ENCODE peak calls at places on chromosomes 2 and 18, in five cellular contexts. Q, E, L, W and T are unnamed samples.

GRCh38 chr2:162716122-162716521 is 122.4 kb downstream of the KCNH7 start:
- DNase-seq in L (no peak), E (no peak), Q (no peak), W (no peak), T (no peak)

GRCh38 chr2:155223781-155224406 is 525.4 kb downstream of the KCNJ3 start:
- DNase-seq in Q (no peak), E (peak), W (no peak), L (peak), T (no peak)

GRCh38 chr2:171824086-171824485 is 70.0 kb downstream of the SLC25A12 start:
- DNase-seq in L (no peak), W (no peak), Q (no peak), E (no peak), T (no peak)

GRCh38 chr18:76662621-76663020 is 159.7 kb upstream of the ZNF236 start:
- DNase-seq in L (no peak), Q (no peak), E (no peak), W (no peak), T (no peak)

GRCh38 chr2:529425-529824 is 147.8 kb downstream of the TMEM18 start:
- DNase-seq in E (peak), L (peak), Q (no peak), W (no peak), T (peak)

GRCh38 chr2:72146357-72147302 is 1.0 kb downstream of the CYP26B1 start:
- DNase-seq in Q (no peak), W (no peak), E (peak), L (no peak), T (no peak)

GRCh38 chr2:39150102-39150562 is 29.3 kb upstream of the SOS1 start:
- DNase-seq in E (no peak), W (no peak), L (no peak), Q (no peak), T (no peak)

GRCh38 chr2:156455366-156455975 is 19.3 kb downstream of the GPD2 start:
- DNase-seq in L (no peak), W (no peak), Q (no peak), E (no peak), T (no peak)

GRCh38 chr2:149488719-149489440 is 98.7 kb downstream of the MMADHC start:
- DNase-seq in W (no peak), E (no peak), L (no peak), Q (no peak), T (no peak)

GRCh38 chr2:197031805-197032204 is 105.3 kb upstream of the PGAP1 start:
- DNase-seq in L (no peak), W (no peak), E (no peak), Q (no peak), T (no peak)

GRCh38 chr2:2824588-2824987 is 493.5 kb upstream of the MYT1L start:
- DNase-seq in E (no peak), L (no peak), W (no peak), Q (no peak), T (no peak)

GRCh38 chr18:75247601-75248421 is 37.2 kb downstream of the TSHZ1 start:
- DNase-seq in L (peak), E (no peak), W (no peak), Q (no peak), T (no peak)

GRCh38 chr2:69514406-69514805 is 77.2 kb upstream of the NFU1 start:
- DNase-seq in Q (no peak), E (no peak), W (no peak), L (no peak), T (no peak)

GRCh38 chr18:36297419-36298112 is at the start of gene FHOD3:
- DNase-seq in E (peak), Q (no peak), W (peak), L (no peak), T (peak)
- TF ChIP-seq FOXM1 in E (no peak), Q (no peak), W (no peak), L (no peak), T (no peak)

GRCh38 chr2:19879115-19879514 is 22.7 kb downstream of the TTC32 start:
- DNase-seq in Q (no peak), L (no peak), E (no peak), W (no peak), T (no peak)
- TF ChIP-seq FOXM1 in Q (no peak), L (no peak), E (no peak), W (no peak), T (no peak)

DNA sequence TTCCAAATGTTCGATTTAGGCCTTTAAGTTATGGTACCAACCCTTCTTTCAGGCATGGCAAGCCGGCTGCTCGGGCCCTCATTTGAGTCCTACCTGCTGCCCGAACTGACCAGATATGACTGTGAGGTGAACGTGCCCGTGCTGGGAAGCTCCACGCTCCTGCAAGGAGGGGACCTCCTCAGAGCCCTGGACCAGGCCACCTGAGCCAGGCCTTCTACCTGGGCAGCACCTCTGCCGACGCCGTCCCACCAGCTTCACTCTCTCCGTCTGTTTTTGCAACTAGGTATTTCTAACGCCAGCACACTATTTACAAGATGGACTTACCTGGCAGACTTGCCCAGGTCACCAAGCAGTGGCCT is 87.2 kb downstream of the EPAS1 start:
- DNase-seq in W (no peak), E (no peak), L (no peak), Q (no peak), T (no peak)
- TF ChIP-seq FOXM1 in W (no peak), E (no peak), L (no peak), Q (no peak), T (no peak)

GRCh38 chr2:66661253-66662173 is 226.6 kb downstream of the MEIS1 start:
- DNase-seq in Q (no peak), W (no peak), L (no peak), E (no peak), T (no peak)
- TF ChIP-seq FOXM1 in Q (no peak), W (no peak), L (no peak), E (no peak), T (no peak)

GRCh38 chr18:37566479-37567060 is 972 bp upstream of the CELF4 start:
- DNase-seq in E (peak), L (no peak), W (no peak), Q (no peak), T (no peak)
- TF ChIP-seq FOXM1 in E (no peak), L (no peak), W (no peak), Q (no peak), T (no peak)

GRCh38 chr2:62200291-62200841 is 4.5 kb downstream of the B3GNT2 start:
- DNase-seq in W (no peak), Q (no peak), E (no peak), L (no peak), T (no peak)
- TF ChIP-seq FOXM1 in W (no peak), Q (peak), E (no peak), L (no peak), T (no peak)

GRCh38 chr2:48722391-48722790 is 33.1 kb downstream of the LHCGR start:
- DNase-seq in L (no peak), W (no peak), E (no peak), Q (no peak), T (no peak)

GRCh38 chr2:48725696-48726494 is 29.6 kb downstream of the LHCGR start:
- DNase-seq in E (no peak), W (no peak), Q (no peak), L (peak), T (no peak)

GRCh38 chr2:48721158-48721557 is 34.4 kb downstream of the LHCGR start:
- DNase-seq in W (no peak), E (no peak), L (no peak), Q (no peak), T (no peak)

GRCh38 chr2:48724278-48724677 is 31.2 kb downstream of the LHCGR start:
- DNase-seq in E (no peak), L (no peak), W (no peak), Q (no peak), T (no peak)

GRCh38 chr2:48723125-48723524 is 32.4 kb downstream of the LHCGR start:
- DNase-seq in Q (no peak), L (no peak), W (no peak), E (no peak), T (no peak)
- TF ChIP-seq FOXM1 in Q (no peak), L (no peak), W (no peak), E (no peak), T (no peak)